ENCODE peak calls at places on chromosomes 12 and 14, in six cellular contexts. One of them, this sample, is unnamed.

GRCh38 chr12:33427071-33427470 is 12.5 kb downstream of the SYT10 start:
- DNase-seq in fibroblast of mammary gland: peak
- DNase-seq in hepatocyte: peak
- DNase-seq in GM12865: peak
- DNase-seq in upper lobe of right lung: no peak
- DNase-seq in GM12878: no peak
- DNase-seq in this sample: peak

GRCh38 chr12:131897276-131897675 is 2.9 kb downstream of the ULK1 start:
- DNase-seq in GM12865: no peak
- DNase-seq in upper lobe of right lung: no peak
- DNase-seq in GM12878: no peak
- DNase-seq in fibroblast of mammary gland: no peak
- DNase-seq in hepatocyte: no peak
- DNase-seq in this sample: no peak

GRCh38 chr12:89539425-89540117 is 13.7 kb upstream of the POC1B start:
- DNase-seq in fibroblast of mammary gland: no peak
- DNase-seq in GM12865: no peak
- DNase-seq in GM12878: no peak
- DNase-seq in hepatocyte: no peak
- DNase-seq in upper lobe of right lung: no peak
- DNase-seq in this sample: no peak

GRCh38 chr14:104237651-104238423 is 99.5 kb downstream of the KIF26A start:
- DNase-seq in fibroblast of mammary gland: no peak
- DNase-seq in GM12865: no peak
- DNase-seq in hepatocyte: no peak
- DNase-seq in GM12878: no peak
- DNase-seq in upper lobe of right lung: no peak
- DNase-seq in this sample: no peak

GRCh38 chr12:69007858-69008314 is 74.9 kb upstream of the CPM start:
- DNase-seq in GM12865: no peak
- DNase-seq in GM12878: no peak
- DNase-seq in hepatocyte: no peak
- DNase-seq in fibroblast of mammary gland: no peak
- DNase-seq in upper lobe of right lung: no peak
- DNase-seq in this sample: peak

GRCh38 chr14:52031781-52032180 is 37.1 kb downstream of the NID2 start:
- DNase-seq in GM12878: no peak
- DNase-seq in GM12865: no peak
- DNase-seq in upper lobe of right lung: no peak
- DNase-seq in fibroblast of mammary gland: peak
- DNase-seq in hepatocyte: no peak
- DNase-seq in this sample: no peak

GRCh38 chr14:105059917-105060565 is 5.2 kb downstream of the GPR132 start:
- DNase-seq in upper lobe of right lung: no peak
- DNase-seq in hepatocyte: no peak
- DNase-seq in GM12878: no peak
- DNase-seq in fibroblast of mammary gland: no peak
- DNase-seq in GM12865: no peak
- DNase-seq in this sample: no peak

GRCh38 chr12:55818140-55818728 is 393 bp downstream of the ORMDL2 start:
- DNase-seq in fibroblast of mammary gland: no peak
- DNase-seq in hepatocyte: no peak
- DNase-seq in GM12865: no peak
- DNase-seq in GM12878: no peak
- DNase-seq in upper lobe of right lung: no peak
- DNase-seq in this sample: no peak

GRCh38 chr12:63124778-63125177 is 26.2 kb downstream of the AVPR1A start:
- DNase-seq in fibroblast of mammary gland: peak
- DNase-seq in GM12878: no peak
- DNase-seq in hepatocyte: no peak
- DNase-seq in GM12865: no peak
- DNase-seq in upper lobe of right lung: no peak
- DNase-seq in this sample: no peak

GRCh38 chr12:5441497-5442236 is 9.8 kb downstream of the NTF3 start:
- DNase-seq in GM12878: no peak
- DNase-seq in upper lobe of right lung: no peak
- DNase-seq in GM12865: no peak
- DNase-seq in hepatocyte: no peak
- DNase-seq in fibroblast of mammary gland: no peak
- DNase-seq in this sample: no peak

GRCh38 chr12:111428728-111429175 is 23.0 kb downstream of the SH2B3 start:
- DNase-seq in GM12865: peak
- DNase-seq in fibroblast of mammary gland: no peak
- DNase-seq in upper lobe of right lung: peak
- DNase-seq in hepatocyte: no peak
- DNase-seq in GM12878: no peak
- DNase-seq in this sample: no peak

GRCh38 chr14:58944226-58944769 is 244.2 kb upstream of the DAAM1 start:
- DNase-seq in fibroblast of mammary gland: no peak
- DNase-seq in hepatocyte: peak
- DNase-seq in GM12878: no peak
- DNase-seq in upper lobe of right lung: no peak
- DNase-seq in GM12865: no peak
- DNase-seq in this sample: no peak

GRCh38 chr12:5927732-5928516 is 17.1 kb downstream of the ANO2 start:
- DNase-seq in upper lobe of right lung: no peak
- DNase-seq in GM12878: no peak
- DNase-seq in hepatocyte: no peak
- DNase-seq in GM12865: no peak
- DNase-seq in fibroblast of mammary gland: no peak
- DNase-seq in this sample: no peak

GRCh38 chr14:90900712-90901111 is 84.5 kb upstream of the TTC7B start:
- DNase-seq in hepatocyte: no peak
- DNase-seq in GM12865: no peak
- DNase-seq in fibroblast of mammary gland: peak
- DNase-seq in upper lobe of right lung: no peak
- DNase-seq in GM12878: no peak
- DNase-seq in this sample: peak

GRCh38 chr12:57984629-57985151 is 43.3 kb downstream of the ATP23 start:
- DNase-seq in GM12865: no peak
- DNase-seq in fibroblast of mammary gland: no peak
- DNase-seq in GM12878: no peak
- DNase-seq in hepatocyte: no peak
- DNase-seq in upper lobe of right lung: no peak
- DNase-seq in this sample: no peak

GRCh38 chr12:76026643-76027063 is 4.9 kb downstream of the PHLDA1 start:
- DNase-seq in GM12878: no peak
- DNase-seq in upper lobe of right lung: no peak
- DNase-seq in GM12865: no peak
- DNase-seq in fibroblast of mammary gland: peak
- DNase-seq in hepatocyte: no peak
- DNase-seq in this sample: peak
- H3K4me3 ChIP-seq in GM12878: no peak
- H3K4me3 ChIP-seq in upper lobe of right lung: no peak
- H3K4me3 ChIP-seq in GM12865: no peak
- H3K4me3 ChIP-seq in fibroblast of mammary gland: no peak
- H3K4me3 ChIP-seq in hepatocyte: no peak
- H3K4me3 ChIP-seq in this sample: no peak

GRCh38 chr14:75295061-75295461 is 16.4 kb downstream of the FOS start:
- DNase-seq in fibroblast of mammary gland: peak
- DNase-seq in upper lobe of right lung: peak
- DNase-seq in hepatocyte: peak
- DNase-seq in GM12865: peak
- DNase-seq in GM12878: no peak
- DNase-seq in this sample: peak
- H3K4me3 ChIP-seq in fibroblast of mammary gland: peak
- H3K4me3 ChIP-seq in upper lobe of right lung: peak
- H3K4me3 ChIP-seq in hepatocyte: peak
- H3K4me3 ChIP-seq in GM12865: peak
- H3K4me3 ChIP-seq in GM12878: peak
- H3K4me3 ChIP-seq in this sample: peak

GRCh38 chr12:52233462-52234141 is 559 bp downstream of the KRT7 start:
- DNase-seq in upper lobe of right lung: peak
- DNase-seq in fibroblast of mammary gland: no peak
- DNase-seq in GM12865: no peak
- DNase-seq in hepatocyte: no peak
- DNase-seq in GM12878: no peak
- DNase-seq in this sample: no peak
- H3K4me3 ChIP-seq in upper lobe of right lung: peak
- H3K4me3 ChIP-seq in fibroblast of mammary gland: no peak
- H3K4me3 ChIP-seq in GM12865: no peak
- H3K4me3 ChIP-seq in hepatocyte: no peak
- H3K4me3 ChIP-seq in GM12878: no peak
- H3K4me3 ChIP-seq in this sample: peak

GRCh38 chr12:14777271-14777670 is 26.0 kb downstream of the WBP11 start:
- DNase-seq in hepatocyte: peak
- DNase-seq in GM12878: no peak
- DNase-seq in upper lobe of right lung: no peak
- DNase-seq in fibroblast of mammary gland: no peak
- DNase-seq in GM12865: no peak
- DNase-seq in this sample: peak
- H3K4me3 ChIP-seq in hepatocyte: no peak
- H3K4me3 ChIP-seq in GM12878: no peak
- H3K4me3 ChIP-seq in upper lobe of right lung: no peak
- H3K4me3 ChIP-seq in fibroblast of mammary gland: no peak
- H3K4me3 ChIP-seq in GM12865: no peak
- H3K4me3 ChIP-seq in this sample: no peak

GRCh38 chr12:88314706-88315105 is 172.6 kb downstream of the TMTC3 start:
- DNase-seq in fibroblast of mammary gland: no peak
- DNase-seq in GM12878: no peak
- DNase-seq in upper lobe of right lung: no peak
- DNase-seq in GM12865: no peak
- DNase-seq in hepatocyte: no peak
- DNase-seq in this sample: peak
- H3K4me3 ChIP-seq in fibroblast of mammary gland: no peak
- H3K4me3 ChIP-seq in GM12878: no peak
- H3K4me3 ChIP-seq in upper lobe of right lung: no peak
- H3K4me3 ChIP-seq in GM12865: no peak
- H3K4me3 ChIP-seq in hepatocyte: no peak
- H3K4me3 ChIP-seq in this sample: no peak

GRCh38 chr14:81400852-81401251 is 728 bp upstream of the STON2 start:
- DNase-seq in hepatocyte: peak
- DNase-seq in GM12878: no peak
- DNase-seq in upper lobe of right lung: no peak
- DNase-seq in GM12865: no peak
- DNase-seq in fibroblast of mammary gland: peak
- DNase-seq in this sample: peak

GRCh38 chr14:81398196-81398891 is 1.8 kb downstream of the STON2 start:
- DNase-seq in fibroblast of mammary gland: no peak
- DNase-seq in upper lobe of right lung: no peak
- DNase-seq in hepatocyte: no peak
- DNase-seq in GM12878: no peak
- DNase-seq in GM12865: no peak
- DNase-seq in this sample: no peak

GRCh38 chr14:81402123-81402495 is 2.0 kb upstream of the STON2 start:
- DNase-seq in GM12865: no peak
- DNase-seq in hepatocyte: no peak
- DNase-seq in fibroblast of mammary gland: peak
- DNase-seq in upper lobe of right lung: no peak
- DNase-seq in GM12878: no peak
- DNase-seq in this sample: peak

GRCh38 chr14:81400202-81400678 is at the start of gene STON2:
- DNase-seq in GM12865: no peak
- DNase-seq in upper lobe of right lung: no peak
- DNase-seq in hepatocyte: no peak
- DNase-seq in GM12878: no peak
- DNase-seq in fibroblast of mammary gland: peak
- DNase-seq in this sample: peak

GRCh38 chr14:81401420-81402122 is 1.4 kb upstream of the STON2 start:
- DNase-seq in GM12878: no peak
- DNase-seq in hepatocyte: no peak
- DNase-seq in upper lobe of right lung: no peak
- DNase-seq in GM12865: peak
- DNase-seq in fibroblast of mammary gland: peak
- DNase-seq in this sample: peak
- H3K4me3 ChIP-seq in GM12878: no peak
- H3K4me3 ChIP-seq in hepatocyte: no peak
- H3K4me3 ChIP-seq in upper lobe of right lung: no peak
- H3K4me3 ChIP-seq in GM12865: no peak
- H3K4me3 ChIP-seq in fibroblast of mammary gland: no peak
- H3K4me3 ChIP-seq in this sample: no peak

GRCh38 chr14:93329965-93330608 is 2.7 kb downstream of the BTBD7 start:
- DNase-seq in fibroblast of mammary gland: no peak
- DNase-seq in GM12865: no peak
- DNase-seq in upper lobe of right lung: no peak
- DNase-seq in GM12878: no peak
- DNase-seq in hepatocyte: peak
- DNase-seq in this sample: no peak
- H3K4me3 ChIP-seq in fibroblast of mammary gland: no peak
- H3K4me3 ChIP-seq in GM12865: no peak
- H3K4me3 ChIP-seq in upper lobe of right lung: no peak
- H3K4me3 ChIP-seq in GM12878: peak
- H3K4me3 ChIP-seq in hepatocyte: no peak
- H3K4me3 ChIP-seq in this sample: no peak